ENCODE peak calls at places on chromosomes 13 and 19, in ten cellular contexts. One of them, this sample, is unnamed.

GRCh38 chr13:106612688-106613087 is 44.8 kb upstream of the ARGLU1 start:
- DNase-seq in fibroblast of mammary gland: peak
- DNase-seq in fibroblast of lung: no peak
- DNase-seq in neural progenitor cell: no peak
- DNase-seq in cardiac muscle cell: peak
- DNase-seq in IMR-90: peak
- DNase-seq in neuronal stem cell: no peak
- DNase-seq in mammary epithelial cell: no peak
- DNase-seq in foreskin fibroblast: peak
- DNase-seq in A549: no peak
- DNase-seq in this sample: peak

GRCh38 chr13:111531505-111531904 is 211.1 kb downstream of the TEX29 start:
- DNase-seq in fibroblast of mammary gland: peak
- DNase-seq in fibroblast of lung: no peak
- DNase-seq in neural progenitor cell: no peak
- DNase-seq in cardiac muscle cell: peak
- DNase-seq in IMR-90: peak
- DNase-seq in neuronal stem cell: no peak
- DNase-seq in mammary epithelial cell: no peak
- DNase-seq in foreskin fibroblast: no peak
- DNase-seq in A549: no peak
- DNase-seq in this sample: peak

GRCh38 chr13:77565635-77566034 is 30.1 kb downstream of the SCEL start:
- DNase-seq in fibroblast of mammary gland: peak
- DNase-seq in fibroblast of lung: peak
- DNase-seq in neural progenitor cell: peak
- DNase-seq in cardiac muscle cell: peak
- DNase-seq in IMR-90: peak
- DNase-seq in neuronal stem cell: peak
- DNase-seq in mammary epithelial cell: peak
- DNase-seq in foreskin fibroblast: peak
- DNase-seq in A549: peak
- DNase-seq in this sample: peak

GRCh38 chr19:5002143-5002542 is 33.2 kb downstream of the KDM4B start:
- DNase-seq in fibroblast of mammary gland: peak
- DNase-seq in fibroblast of lung: peak
- DNase-seq in neural progenitor cell: no peak
- DNase-seq in cardiac muscle cell: no peak
- DNase-seq in IMR-90: peak
- DNase-seq in neuronal stem cell: no peak
- DNase-seq in mammary epithelial cell: peak
- DNase-seq in foreskin fibroblast: peak
- DNase-seq in A549: no peak
- DNase-seq in this sample: peak

GRCh38 chr13:99559560-99559959 is 58.3 kb downstream of the TM9SF2 start:
- DNase-seq in fibroblast of mammary gland: peak
- DNase-seq in fibroblast of lung: peak
- DNase-seq in neural progenitor cell: no peak
- DNase-seq in cardiac muscle cell: no peak
- DNase-seq in IMR-90: no peak
- DNase-seq in neuronal stem cell: no peak
- DNase-seq in mammary epithelial cell: peak
- DNase-seq in foreskin fibroblast: no peak
- DNase-seq in A549: no peak
- DNase-seq in this sample: no peak

GRCh38 chr13:21130116-21130515 is 46.2 kb downstream of the SKA3 start:
- DNase-seq in fibroblast of mammary gland: no peak
- DNase-seq in fibroblast of lung: no peak
- DNase-seq in neural progenitor cell: peak
- DNase-seq in cardiac muscle cell: no peak
- DNase-seq in IMR-90: no peak
- DNase-seq in neuronal stem cell: no peak
- DNase-seq in mammary epithelial cell: no peak
- DNase-seq in foreskin fibroblast: peak
- DNase-seq in A549: no peak
- DNase-seq in this sample: peak

GRCh38 chr19:50626011-50626410 is 13.7 kb downstream of the SYT3 start:
- DNase-seq in fibroblast of mammary gland: no peak
- DNase-seq in fibroblast of lung: no peak
- DNase-seq in neural progenitor cell: no peak
- DNase-seq in cardiac muscle cell: no peak
- DNase-seq in IMR-90: no peak
- DNase-seq in neuronal stem cell: no peak
- DNase-seq in mammary epithelial cell: no peak
- DNase-seq in foreskin fibroblast: no peak
- DNase-seq in A549: no peak
- DNase-seq in this sample: no peak

GRCh38 chr13:113048766-113049165 is 56.8 kb upstream of the F7 start:
- DNase-seq in fibroblast of mammary gland: no peak
- DNase-seq in fibroblast of lung: no peak
- DNase-seq in neural progenitor cell: no peak
- DNase-seq in cardiac muscle cell: no peak
- DNase-seq in IMR-90: no peak
- DNase-seq in neuronal stem cell: no peak
- DNase-seq in mammary epithelial cell: no peak
- DNase-seq in foreskin fibroblast: no peak
- DNase-seq in A549: no peak
- DNase-seq in this sample: no peak

GRCh38 chr13:108961542-108962125 is 332.2 kb downstream of the MYO16 start:
- DNase-seq in fibroblast of mammary gland: peak
- DNase-seq in fibroblast of lung: peak
- DNase-seq in neural progenitor cell: peak
- DNase-seq in cardiac muscle cell: peak
- DNase-seq in IMR-90: peak
- DNase-seq in neuronal stem cell: peak
- DNase-seq in mammary epithelial cell: peak
- DNase-seq in foreskin fibroblast: peak
- DNase-seq in A549: peak
- DNase-seq in this sample: peak

GRCh38 chr19:49132974-49133609 is 13.7 kb downstream of the PPFIA3 start:
- DNase-seq in fibroblast of mammary gland: no peak
- DNase-seq in fibroblast of lung: no peak
- DNase-seq in neural progenitor cell: peak
- DNase-seq in cardiac muscle cell: peak
- DNase-seq in IMR-90: no peak
- DNase-seq in neuronal stem cell: no peak
- DNase-seq in mammary epithelial cell: no peak
- DNase-seq in foreskin fibroblast: no peak
- DNase-seq in A549: no peak
- DNase-seq in this sample: no peak
- H3K4me3 ChIP-seq in fibroblast of mammary gland: no peak
- H3K4me3 ChIP-seq in fibroblast of lung: no peak
- H3K4me3 ChIP-seq in neural progenitor cell: peak
- H3K4me3 ChIP-seq in cardiac muscle cell: no peak
- H3K4me3 ChIP-seq in IMR-90: no peak
- H3K4me3 ChIP-seq in neuronal stem cell: no peak
- H3K4me3 ChIP-seq in mammary epithelial cell: no peak
- H3K4me3 ChIP-seq in foreskin fibroblast: no peak
- H3K4me3 ChIP-seq in A549: peak
- H3K4me3 ChIP-seq in this sample: no peak

GRCh38 chr19:19427935-19428334 is 22.5 kb downstream of the GATAD2A start:
- DNase-seq in fibroblast of mammary gland: no peak
- DNase-seq in fibroblast of lung: no peak
- DNase-seq in neural progenitor cell: no peak
- DNase-seq in cardiac muscle cell: no peak
- DNase-seq in IMR-90: no peak
- DNase-seq in neuronal stem cell: no peak
- DNase-seq in mammary epithelial cell: no peak
- DNase-seq in foreskin fibroblast: no peak
- DNase-seq in A549: no peak
- DNase-seq in this sample: no peak
- H3K4me3 ChIP-seq in fibroblast of mammary gland: no peak
- H3K4me3 ChIP-seq in fibroblast of lung: no peak
- H3K4me3 ChIP-seq in neural progenitor cell: no peak
- H3K4me3 ChIP-seq in cardiac muscle cell: no peak
- H3K4me3 ChIP-seq in IMR-90: no peak
- H3K4me3 ChIP-seq in neuronal stem cell: no peak
- H3K4me3 ChIP-seq in mammary epithelial cell: no peak
- H3K4me3 ChIP-seq in foreskin fibroblast: no peak
- H3K4me3 ChIP-seq in A549: no peak
- H3K4me3 ChIP-seq in this sample: no peak

DNA sequence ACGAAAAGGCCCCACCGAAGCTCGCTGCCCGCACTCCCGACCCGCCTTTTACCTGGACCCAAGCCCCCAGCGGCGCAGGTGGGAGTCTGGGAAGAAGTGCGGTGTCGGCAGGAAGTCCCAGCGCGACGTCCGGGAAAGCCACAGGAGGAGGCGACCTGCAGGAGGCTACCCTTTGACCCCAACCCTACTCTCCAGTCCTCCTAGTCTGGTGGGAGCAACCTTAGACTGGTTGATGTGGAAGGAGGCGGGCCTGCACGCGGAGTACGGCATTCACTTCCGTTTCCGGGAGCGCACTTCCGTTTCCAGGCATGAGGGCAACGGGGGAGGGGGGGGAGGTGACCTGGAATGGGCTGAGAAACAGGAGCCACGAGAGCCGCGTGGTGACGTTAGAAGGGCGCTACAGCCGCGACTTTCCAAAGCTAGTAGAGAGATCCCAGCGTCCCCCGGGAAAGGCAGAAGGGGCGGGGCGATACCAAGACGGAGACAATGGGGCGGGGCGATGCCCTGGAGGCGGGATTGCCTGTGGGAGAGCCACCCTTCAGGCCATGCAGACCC is 28.5 kb downstream of the ZNF266 start:
- DNase-seq in fibroblast of mammary gland: peak
- DNase-seq in fibroblast of lung: peak
- DNase-seq in neural progenitor cell: no peak
- DNase-seq in cardiac muscle cell: no peak
- DNase-seq in IMR-90: peak
- DNase-seq in neuronal stem cell: no peak
- DNase-seq in mammary epithelial cell: peak
- DNase-seq in foreskin fibroblast: peak
- DNase-seq in A549: peak
- DNase-seq in this sample: peak
- H3K4me3 ChIP-seq in fibroblast of mammary gland: peak
- H3K4me3 ChIP-seq in fibroblast of lung: peak
- H3K4me3 ChIP-seq in neural progenitor cell: no peak
- H3K4me3 ChIP-seq in cardiac muscle cell: no peak
- H3K4me3 ChIP-seq in IMR-90: peak
- H3K4me3 ChIP-seq in neuronal stem cell: peak
- H3K4me3 ChIP-seq in mammary epithelial cell: peak
- H3K4me3 ChIP-seq in foreskin fibroblast: peak
- H3K4me3 ChIP-seq in A549: peak
- H3K4me3 ChIP-seq in this sample: peak

GRCh38 chr19:3762130-3762473 is 380 bp upstream of the MRPL54 start:
- DNase-seq in fibroblast of mammary gland: no peak
- DNase-seq in fibroblast of lung: no peak
- DNase-seq in neural progenitor cell: no peak
- DNase-seq in cardiac muscle cell: no peak
- DNase-seq in IMR-90: no peak
- DNase-seq in neuronal stem cell: no peak
- DNase-seq in mammary epithelial cell: no peak
- DNase-seq in foreskin fibroblast: no peak
- DNase-seq in A549: no peak
- DNase-seq in this sample: no peak
- H3K4me3 ChIP-seq in fibroblast of mammary gland: peak
- H3K4me3 ChIP-seq in fibroblast of lung: peak
- H3K4me3 ChIP-seq in neural progenitor cell: peak
- H3K4me3 ChIP-seq in cardiac muscle cell: peak
- H3K4me3 ChIP-seq in IMR-90: no peak
- H3K4me3 ChIP-seq in neuronal stem cell: no peak
- H3K4me3 ChIP-seq in mammary epithelial cell: no peak
- H3K4me3 ChIP-seq in foreskin fibroblast: peak
- H3K4me3 ChIP-seq in A549: peak
- H3K4me3 ChIP-seq in this sample: peak

DNA sequence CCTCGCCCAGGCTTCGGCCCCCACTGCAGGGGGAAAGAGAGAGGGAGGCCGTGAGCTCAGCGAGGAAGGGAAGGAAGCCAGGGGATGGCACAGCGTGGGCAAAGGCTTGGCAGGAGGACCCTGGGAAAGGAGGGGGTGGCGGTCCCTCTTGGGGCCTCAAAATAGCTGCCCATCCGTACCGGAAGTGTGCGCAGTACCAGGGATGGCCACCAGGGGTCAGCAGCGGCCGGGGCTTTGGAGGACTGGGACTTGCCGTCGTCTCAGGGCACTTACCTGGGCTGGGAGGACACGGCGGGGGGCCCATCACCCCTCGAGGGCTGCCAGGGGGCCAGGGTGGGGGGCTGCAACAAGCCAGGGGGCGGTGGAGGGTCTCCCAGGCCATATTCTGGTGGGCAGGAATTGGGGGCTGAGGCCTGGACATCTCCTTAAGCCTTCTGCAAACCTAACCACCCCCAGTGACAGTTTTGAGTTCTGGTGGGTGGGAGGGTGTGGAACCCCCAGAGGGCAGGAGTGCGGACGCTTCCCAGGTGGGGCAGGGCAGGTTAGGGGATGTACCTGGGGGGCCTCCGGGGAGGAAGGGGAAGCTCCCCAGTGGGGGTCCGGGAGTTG is 7.8 kb upstream of the TMEM161A start:
- DNase-seq in fibroblast of mammary gland: peak
- DNase-seq in fibroblast of lung: peak
- DNase-seq in neural progenitor cell: peak
- DNase-seq in cardiac muscle cell: peak
- DNase-seq in IMR-90: peak
- DNase-seq in neuronal stem cell: peak
- DNase-seq in mammary epithelial cell: peak
- DNase-seq in foreskin fibroblast: peak
- DNase-seq in A549: peak
- DNase-seq in this sample: peak
- H3K4me3 ChIP-seq in fibroblast of mammary gland: no peak
- H3K4me3 ChIP-seq in fibroblast of lung: no peak
- H3K4me3 ChIP-seq in neural progenitor cell: no peak
- H3K4me3 ChIP-seq in cardiac muscle cell: no peak
- H3K4me3 ChIP-seq in IMR-90: no peak
- H3K4me3 ChIP-seq in neuronal stem cell: no peak
- H3K4me3 ChIP-seq in mammary epithelial cell: peak
- H3K4me3 ChIP-seq in foreskin fibroblast: no peak
- H3K4me3 ChIP-seq in A549: no peak
- H3K4me3 ChIP-seq in this sample: no peak

DNA sequence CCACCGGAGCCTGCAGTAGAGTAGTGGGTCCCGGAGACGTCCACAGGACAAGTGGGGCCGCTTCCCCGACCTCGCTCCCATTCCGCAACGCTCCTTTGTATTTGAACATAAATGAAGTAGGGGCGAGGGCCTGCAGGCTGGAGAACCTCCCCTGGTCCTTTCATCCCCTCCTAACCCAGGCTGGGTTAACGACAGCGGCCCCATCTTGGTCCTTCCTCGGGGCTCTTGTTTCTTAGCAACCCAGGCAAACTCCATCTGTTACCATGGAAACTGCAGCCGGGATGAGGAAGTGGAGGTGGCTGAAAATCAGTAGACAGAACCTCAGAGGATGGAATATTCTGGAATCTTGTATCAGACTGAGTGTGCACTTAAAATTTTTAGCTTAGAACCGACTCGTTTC is 132.6 kb upstream of the USP29 start:
- DNase-seq in fibroblast of mammary gland: no peak
- DNase-seq in fibroblast of lung: no peak
- DNase-seq in neural progenitor cell: no peak
- DNase-seq in cardiac muscle cell: no peak
- DNase-seq in IMR-90: no peak
- DNase-seq in neuronal stem cell: no peak
- DNase-seq in mammary epithelial cell: no peak
- DNase-seq in foreskin fibroblast: no peak
- DNase-seq in A549: no peak
- DNase-seq in this sample: no peak
- H3K4me3 ChIP-seq in fibroblast of mammary gland: no peak
- H3K4me3 ChIP-seq in fibroblast of lung: no peak
- H3K4me3 ChIP-seq in neural progenitor cell: no peak
- H3K4me3 ChIP-seq in cardiac muscle cell: no peak
- H3K4me3 ChIP-seq in IMR-90: no peak
- H3K4me3 ChIP-seq in neuronal stem cell: no peak
- H3K4me3 ChIP-seq in mammary epithelial cell: no peak
- H3K4me3 ChIP-seq in foreskin fibroblast: no peak
- H3K4me3 ChIP-seq in A549: no peak
- H3K4me3 ChIP-seq in this sample: no peak

This sample was measured in adipocyte.